ENCODE peak calls at places on chromosomes 3 and 15, in eight cellular contexts. Y, L, D, J, U, S, A and V are unnamed samples.

GRCh38 chr15:33322091-33322490 is 11.3 kb downstream of the RYR3 start:
- DNase-seq in D (no peak), L (no peak), J (no peak), U (no peak), Y (no peak), S (no peak), A (no peak), V (no peak)

GRCh38 chr15:82805994-82806406 is at the start of gene FSD2:
- DNase-seq in A (no peak), U (no peak), J (no peak), Y (no peak), L (peak), D (no peak), S (no peak), V (no peak)

GRCh38 chr15:92601940-92602593 is 53.5 kb downstream of the FAM174B start:
- DNase-seq in A (no peak), S (no peak), Y (no peak), D (no peak), L (no peak), J (no peak), U (no peak), V (no peak)

GRCh38 chr3:143337387-143337786 is 217.8 kb downstream of the CHST2 start:
- DNase-seq in Y (no peak), A (no peak), S (no peak), U (no peak), D (no peak), J (no peak), L (no peak), V (no peak)

GRCh38 chr3:57281710-57282109 is 10.8 kb downstream of the ASB14 start:
- DNase-seq in S (no peak), L (no peak), D (peak), U (peak), Y (no peak), J (no peak), A (peak), V (no peak)

GRCh38 chr15:69080203-69080957 is 65.9 kb downstream of the NOX5 start:
- DNase-seq in A (no peak), D (peak), J (no peak), U (peak), L (no peak), Y (no peak), S (no peak), V (no peak)

GRCh38 chr3:30188713-30189112 is 417.7 kb upstream of the TGFBR2 start:
- DNase-seq in U (peak), L (no peak), Y (no peak), D (peak), J (no peak), A (no peak), S (no peak), V (no peak)

GRCh38 chr3:182349051-182349450 is 444.3 kb upstream of the ATP11B start:
- DNase-seq in D (no peak), A (no peak), S (no peak), L (no peak), U (peak), J (no peak), Y (no peak), V (no peak)

GRCh38 chr3:186653079-186653710 is 12.6 kb upstream of the HRG start:
- DNase-seq in U (no peak), D (no peak), A (no peak), S (no peak), J (no peak), L (no peak), Y (no peak), V (no peak)

GRCh38 chr3:100637197-100637631 is 27.8 kb downstream of the ADGRG7 start:
- DNase-seq in Y (no peak), A (peak), S (no peak), J (no peak), D (no peak), U (peak), L (no peak), V (no peak)

GRCh38 chr3:32487781-32488526 is 14.7 kb downstream of the CMTM6 start:
- DNase-seq in D (no peak), A (no peak), S (no peak), L (no peak), Y (no peak), J (no peak), U (no peak), V (no peak)

GRCh38 chr15:75042730-75043508 is 19.5 kb downstream of the PPCDC start:
- DNase-seq in A (no peak), S (no peak), U (peak), J (peak), D (peak), Y (no peak), L (peak), V (no peak)

GRCh38 chr15:70474682-70475438 is 288.5 kb downstream of the UACA start:
- DNase-seq in L (peak), A (peak), J (no peak), Y (peak), U (peak), S (no peak), D (peak), V (no peak)

GRCh38 chr3:150740733-150741496 is 22.1 kb downstream of the SIAH2 start:
- DNase-seq in L (no peak), D (no peak), U (no peak), A (no peak), S (no peak), J (no peak), Y (no peak), V (no peak)

GRCh38 chr3:134896141-134896540 is 101.1 kb downstream of the EPHB1 start:
- DNase-seq in S (no peak), L (no peak), Y (no peak), J (no peak), U (no peak), A (no peak), D (no peak), V (no peak)

GRCh38 chr3:106332884-106333283 is 464.1 kb upstream of the CBLB start:
- DNase-seq in Y (no peak), S (peak), L (no peak), D (peak), J (no peak), A (no peak), U (peak), V (no peak)

GRCh38 chr15:34154725-34155204 is 52.9 kb downstream of the PGBD4 start:
- DNase-seq in L (no peak), A (peak), J (no peak), S (no peak), Y (no peak), D (peak), U (peak), V (no peak)

GRCh38 chr3:25001041-25001591 is 426.9 kb upstream of the RARB start:
- DNase-seq in L (no peak), S (no peak), A (no peak), U (peak), J (no peak), Y (peak), D (no peak), V (no peak)

GRCh38 chr15:78003539-78004008 is 73.9 kb downstream of the TBC1D2B start:
- DNase-seq in J (no peak), D (no peak), L (no peak), U (no peak), A (no peak), S (no peak), Y (no peak), V (no peak)

GRCh38 chr15:74626752-74627692 is 11.4 kb downstream of the CLK3 start:
- DNase-seq in A (no peak), S (no peak), U (no peak), J (peak), Y (no peak), L (peak), D (no peak), V (no peak)

GRCh38 chr3:143596957-143597642 is 251.2 kb downstream of the SLC9A9 start:
- DNase-seq in Y (no peak), D (no peak), S (no peak), L (no peak), U (no peak), J (no peak), A (no peak), V (no peak)

GRCh38 chr3:107594870-107595269 is 72.1 kb downstream of the BBX start:
- DNase-seq in Y (no peak), U (no peak), S (no peak), A (no peak), J (no peak), L (no peak), D (no peak), V (no peak)

GRCh38 chr15:28272587-28272986 is 49.4 kb downstream of the HERC2 start:
- DNase-seq in Y (no peak), A (no peak), J (no peak), L (no peak), S (no peak), D (no peak), U (no peak), V (no peak)

GRCh38 chr15:38683382-38684242 is 119.0 kb upstream of the RASGRP1 start:
- DNase-seq in L (peak), U (peak), D (peak), A (no peak), J (peak), S (no peak), Y (no peak), V (peak)

GRCh38 chr3:58704745-58705144 is 38.2 kb upstream of the FAM3D start:
- DNase-seq in D (no peak), J (no peak), A (no peak), S (no peak), L (no peak), U (no peak), Y (no peak), V (no peak)

GRCh38 chr15:86615816-86616215 is 536.1 kb downstream of the AGBL1 start:
- DNase-seq in D (no peak), Y (no peak), A (no peak), J (peak), L (no peak), U (no peak), S (no peak), V (no peak)

GRCh38 chr3:23264413-23264812 is 61.3 kb downstream of the UBE2E2 start:
- DNase-seq in A (peak), U (peak), D (peak), L (no peak), S (no peak), J (no peak), Y (no peak), V (no peak)

GRCh38 chr3:45043715-45044299 is 17.7 kb downstream of the CLEC3B start:
- DNase-seq in U (peak), L (no peak), S (no peak), A (peak), D (peak), J (no peak), Y (peak), V (peak)

GRCh38 chr15:90315276-90315982 is 36.7 kb upstream of the ZNF774 start:
- DNase-seq in L (peak), J (no peak), U (peak), S (no peak), Y (no peak), D (peak), A (no peak), V (no peak)

GRCh38 chr3:59320080-59320479 is 270.3 kb upstream of the CFAP20DC start:
- DNase-seq in A (no peak), U (no peak), J (no peak), S (no peak), L (no peak), D (peak), Y (no peak), V (no peak)

GRCh38 chr3:177778633-177779032 is 581.4 kb upstream of the TBL1XR1 start:
- DNase-seq in L (no peak), D (no peak), J (peak), A (no peak), U (no peak), Y (no peak), S (no peak), V (no peak)

GRCh38 chr3:169722715-169723114 is 42.1 kb downstream of the TERC start:
- DNase-seq in S (no peak), U (no peak), Y (no peak), D (no peak), A (no peak), J (no peak), L (no peak), V (no peak)

GRCh38 chr3:114411811-114412803 is 118.3 kb downstream of the TIGIT start:
- DNase-seq in U (peak), A (peak), S (no peak), J (no peak), L (no peak), D (peak), Y (no peak), V (no peak)

GRCh38 chr3:108201258-108201657 is 21.0 kb downstream of the IFT57 start:
- DNase-seq in L (no peak), A (no peak), D (no peak), S (no peak), J (no peak), Y (no peak), U (no peak), V (no peak)

GRCh38 chr15:41971089-41971892 is 1.1 kb downstream of the EHD4 start:
- DNase-seq in D (peak), A (peak), J (peak), L (no peak), S (peak), U (peak), Y (peak), V (no peak)

GRCh38 chr3:190728574-190729246 is 133.8 kb downstream of the GMNC start:
- DNase-seq in J (no peak), D (peak), U (peak), A (no peak), L (no peak), S (no peak), Y (no peak), V (no peak)

GRCh38 chr3:105369501-105370371 is 3.0 kb downstream of the ALCAM start:
- DNase-seq in D (peak), A (no peak), L (peak), U (peak), Y (no peak), S (no peak), J (peak), V (peak)

GRCh38 chr15:101145362-101145761 is 106.5 kb downstream of the CHSY1 start:
- DNase-seq in A (no peak), Y (no peak), D (no peak), U (peak), J (no peak), L (no peak), S (no peak), V (no peak)

GRCh38 chr3:24128195-24129005 is 183.3 kb downstream of the NR1D2 start:
- DNase-seq in J (no peak), A (peak), S (no peak), U (peak), L (no peak), D (peak), Y (peak), V (no peak)